ENCODE peak calls at places on chromosomes 12 and 14, in seven cellular contexts. I, Q, L, P, D, A and Y are unnamed samples.

GRCh38 chr12:108004368-108004767 is 124.7 kb upstream of the WSCD2 start:
- DNase-seq in L (peak), P (no peak), D (no peak), Q (no peak), A (no peak), I (no peak), Y (no peak)

GRCh38 chr14:22572562-22573058 is 16.4 kb downstream of the DAD1 start:
- DNase-seq in P (no peak), L (no peak), I (no peak), A (peak), D (no peak), Q (no peak), Y (no peak)

GRCh38 chr14:36625014-36625413 is 36.6 kb upstream of the PAX9 start:
- DNase-seq in P (no peak), I (no peak), L (no peak), Q (no peak), A (no peak), D (no peak), Y (no peak)

GRCh38 chr12:87809916-87810315 is 219.3 kb downstream of the C12orf50 start:
- DNase-seq in I (no peak), A (no peak), Q (no peak), P (no peak), D (no peak), L (no peak), Y (no peak)

GRCh38 chr14:73245401-73246325 is 8.4 kb downstream of the PAPLN start:
- DNase-seq in I (peak), L (peak), Q (peak), A (no peak), P (no peak), D (no peak), Y (peak)

GRCh38 chr12:11510671-11511070 is 115.3 kb upstream of the PRB2 start:
- DNase-seq in D (no peak), P (no peak), A (no peak), Q (no peak), L (no peak), I (no peak), Y (no peak)

GRCh38 chr14:54975856-54976255 is 51.0 kb downstream of the WDHD1 start:
- DNase-seq in I (no peak), A (no peak), P (no peak), Q (no peak), L (no peak), D (no peak), Y (no peak)

GRCh38 chr12:81359736-81360135 is 281.9 kb downstream of the ACSS3 start:
- DNase-seq in D (no peak), A (no peak), I (no peak), Q (no peak), P (no peak), L (no peak), Y (no peak)

GRCh38 chr12:123499332-123499731 is 34.2 kb downstream of the RILPL1 start:
- DNase-seq in I (no peak), Q (no peak), D (no peak), P (no peak), A (no peak), L (no peak), Y (no peak)

GRCh38 chr12:93722757-93723567 is 45.8 kb downstream of the CRADD start:
- DNase-seq in L (no peak), Q (no peak), A (no peak), I (no peak), D (no peak), P (no peak), Y (no peak)

GRCh38 chr12:79155703-79156102 is 291.1 kb downstream of the SYT1 start:
- DNase-seq in A (no peak), L (no peak), Q (no peak), I (no peak), P (no peak), D (no peak), Y (no peak)

GRCh38 chr12:15763336-15763735 is 25.9 kb downstream of the EPS8 start:
- DNase-seq in D (no peak), P (no peak), Q (no peak), I (no peak), A (no peak), L (no peak), Y (no peak)

GRCh38 chr12:4443616-4444015 is 2.0 kb downstream of the FGF6 start:
- DNase-seq in P (no peak), Q (no peak), A (no peak), D (no peak), I (no peak), L (no peak), Y (no peak)

GRCh38 chr12:63068857-63069442 is 82.1 kb downstream of the AVPR1A start:
- DNase-seq in L (peak), Q (no peak), I (peak), D (no peak), P (no peak), A (peak), Y (no peak)

GRCh38 chr12:28777603-28778365 is 371.3 kb upstream of the FAR2 start:
- DNase-seq in I (no peak), A (no peak), P (no peak), D (no peak), L (no peak), Q (no peak), Y (no peak)

GRCh38 chr12:43882578-43883178 is 46.8 kb downstream of the TMEM117 start:
- DNase-seq in I (peak), P (no peak), Q (no peak), D (peak), L (peak), A (peak), Y (peak)

GRCh38 chr12:93944196-93944595 is 204.2 kb upstream of the PLXNC1 start:
- DNase-seq in P (no peak), I (no peak), A (no peak), L (no peak), Q (no peak), D (no peak), Y (no peak)

GRCh38 chr12:45789025-45789424 is 59.5 kb downstream of the ARID2 start:
- DNase-seq in D (no peak), Q (no peak), P (no peak), L (no peak), A (no peak), I (peak), Y (no peak)

GRCh38 chr14:75715926-75716780 is 55.1 kb downstream of the TTLL5 start:
- DNase-seq in I (no peak), L (no peak), A (no peak), Q (no peak), P (no peak), D (no peak), Y (no peak)

GRCh38 chr12:1911598-1912575 is 6.6 kb downstream of the CACNA2D4 start:
- DNase-seq in I (peak), A (no peak), L (no peak), D (no peak), Q (no peak), P (no peak), Y (no peak)

GRCh38 chr12:131093971-131094830 is 140.5 kb downstream of the ADGRD1 start:
- DNase-seq in D (no peak), P (no peak), A (no peak), L (no peak), Q (no peak), I (no peak), Y (no peak)

GRCh38 chr12:117071009-117071408 is 28.2 kb downstream of the TESC start:
- DNase-seq in P (no peak), L (no peak), I (no peak), Q (no peak), A (no peak), D (no peak), Y (no peak)

GRCh38 chr12:117073611-117074010 is 25.6 kb downstream of the TESC start:
- DNase-seq in D (no peak), A (no peak), L (no peak), I (no peak), P (no peak), Q (no peak), Y (no peak)

GRCh38 chr12:117069926-117070900 is 29.0 kb downstream of the TESC start:
- DNase-seq in A (no peak), L (no peak), I (no peak), Q (no peak), P (no peak), D (no peak), Y (no peak)

GRCh38 chr12:117072736-117073475 is 26.3 kb downstream of the TESC start:
- DNase-seq in A (no peak), L (no peak), D (no peak), Q (no peak), I (no peak), P (no peak), Y (no peak)

GRCh38 chr12:117072106-117072505 is 27.1 kb downstream of the TESC start:
- DNase-seq in P (no peak), I (no peak), A (no peak), L (no peak), Q (no peak), D (no peak), Y (no peak)
- TF ChIP-seq TAF1 in P (no peak), I (no peak), A (no peak), L (no peak), Q (no peak), D (no peak), Y (no peak)

GRCh38 chr12:52689936-52690335 is 9.7 kb upstream of the KRT1 start:
- DNase-seq in I (no peak), A (no peak), L (no peak), Q (no peak), P (no peak), D (no peak), Y (no peak)

GRCh38 chr12:52690351-52691075 is 10.3 kb upstream of the KRT1 start:
- DNase-seq in Q (no peak), L (no peak), D (no peak), A (no peak), P (no peak), I (no peak), Y (no peak)

GRCh38 chr12:52692253-52692652 is 11.1 kb downstream of the KRT77 start:
- DNase-seq in Q (no peak), A (peak), D (no peak), L (peak), I (peak), P (no peak), Y (no peak)

GRCh38 chr12:52691765-52692150 is 11.6 kb upstream of the KRT1 start:
- DNase-seq in I (peak), A (no peak), Q (no peak), P (no peak), L (no peak), D (no peak), Y (no peak)

DNA sequence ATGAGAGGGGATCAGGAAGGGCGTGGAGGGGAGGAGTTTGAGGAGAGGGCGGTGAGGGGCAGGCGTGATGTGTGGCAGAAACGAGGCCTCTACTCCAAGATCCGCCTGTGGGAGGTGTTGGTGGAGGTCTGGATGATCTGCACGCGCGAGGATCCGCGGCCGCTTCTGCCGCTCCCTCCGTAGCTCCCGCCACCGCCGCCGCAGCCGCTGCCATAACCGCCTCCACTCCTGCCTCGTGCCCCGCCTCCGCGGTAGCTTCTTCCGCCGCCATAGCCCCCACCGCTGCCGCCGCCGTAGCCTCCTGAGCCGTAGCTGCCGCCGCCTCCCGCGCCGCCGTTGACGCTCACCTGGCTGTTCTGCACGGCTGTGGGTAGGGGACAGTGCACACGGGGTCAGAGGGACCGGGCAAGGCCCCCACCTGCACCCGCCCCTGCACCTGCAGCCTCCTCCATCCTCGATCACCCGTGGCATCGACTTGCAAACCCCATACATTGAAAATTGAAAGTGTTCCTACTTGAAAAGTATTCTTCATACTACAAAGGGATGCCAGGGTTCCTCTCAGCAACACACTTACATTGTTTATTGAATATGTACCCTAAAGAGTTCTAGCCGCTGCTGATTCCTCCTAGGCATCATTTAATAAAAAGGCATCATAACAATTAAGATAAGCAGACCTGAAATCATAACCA is 11.0 kb upstream of the KRT1 start:
- DNase-seq in I (peak), A (no peak), P (no peak), L (no peak), D (no peak), Q (no peak), Y (no peak)
- TF ChIP-seq TAF1 in I (no peak), A (no peak), P (no peak), L (no peak), D (no peak), Q (no peak), Y (no peak)

GRCh38 chr14:104746951-104747481 is 5.9 kb upstream of the SIVA1 start:
- DNase-seq in Q (no peak), A (no peak), I (no peak), P (no peak), D (no peak), L (no peak), Y (no peak)
- TF ChIP-seq TAF1 in Q (no peak), A (no peak), I (no peak), P (no peak), D (no peak), L (no peak), Y (no peak)

GRCh38 chr12:109714141-109714912 is 702 bp downstream of the FAM222A start:
- DNase-seq in Q (peak), D (no peak), A (peak), P (no peak), L (peak), I (peak), Y (peak)
- TF ChIP-seq TAF1 in Q (no peak), D (no peak), A (no peak), P (no peak), L (no peak), I (no peak), Y (no peak)

DNA sequence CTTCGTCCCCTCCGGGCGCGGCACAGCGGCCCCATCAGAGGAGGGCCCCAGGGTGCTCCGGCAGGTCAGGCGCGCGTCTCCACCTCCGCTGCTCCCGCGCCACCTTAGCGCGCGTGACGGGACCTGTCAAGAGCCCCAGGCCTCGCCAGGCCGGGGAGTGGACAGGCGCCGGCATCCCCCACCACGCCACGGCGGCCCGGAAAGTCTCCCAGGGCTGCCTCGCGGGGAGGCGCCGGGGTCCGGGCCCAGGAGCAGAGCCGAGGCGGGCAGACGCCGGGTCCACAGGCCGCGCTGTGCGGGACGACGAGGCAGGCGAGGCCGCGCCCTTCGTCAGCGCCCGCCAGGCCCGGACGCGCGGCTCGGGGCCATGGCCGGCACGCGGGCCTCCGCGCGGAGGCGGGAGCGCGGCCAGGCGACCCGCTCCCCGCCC is 549 bp downstream of the DICER1 start:
- DNase-seq in A (peak), L (peak), D (no peak), Q (peak), I (no peak), P (no peak), Y (no peak)
- TF ChIP-seq TAF1 in A (no peak), L (no peak), D (peak), Q (no peak), I (no peak), P (no peak), Y (no peak)

GRCh38 chr12:119992129-119992705 is 3.2 kb downstream of the BICDL1 start:
- DNase-seq in A (no peak), Q (no peak), I (no peak), P (no peak), D (no peak), L (no peak), Y (no peak)
- TF ChIP-seq TAF1 in A (no peak), Q (no peak), I (no peak), P (no peak), D (no peak), L (no peak), Y (no peak)

GRCh38 chr12:75539889-75540288 is 28.5 kb upstream of the KRR1 start:
- DNase-seq in A (no peak), Q (no peak), I (no peak), D (no peak), L (no peak), P (no peak), Y (no peak)

GRCh38 chr12:75543529-75543928 is 32.1 kb upstream of the KRR1 start:
- DNase-seq in I (no peak), D (no peak), P (no peak), Q (no peak), A (no peak), L (no peak), Y (no peak)

GRCh38 chr12:75548879-75549278 is 37.5 kb upstream of the KRR1 start:
- DNase-seq in L (no peak), A (no peak), D (no peak), I (no peak), P (no peak), Q (no peak), Y (no peak)

GRCh38 chr12:75545636-75546035 is 34.2 kb upstream of the KRR1 start:
- DNase-seq in I (no peak), Q (no peak), P (no peak), D (no peak), L (no peak), A (no peak), Y (no peak)

DNA sequence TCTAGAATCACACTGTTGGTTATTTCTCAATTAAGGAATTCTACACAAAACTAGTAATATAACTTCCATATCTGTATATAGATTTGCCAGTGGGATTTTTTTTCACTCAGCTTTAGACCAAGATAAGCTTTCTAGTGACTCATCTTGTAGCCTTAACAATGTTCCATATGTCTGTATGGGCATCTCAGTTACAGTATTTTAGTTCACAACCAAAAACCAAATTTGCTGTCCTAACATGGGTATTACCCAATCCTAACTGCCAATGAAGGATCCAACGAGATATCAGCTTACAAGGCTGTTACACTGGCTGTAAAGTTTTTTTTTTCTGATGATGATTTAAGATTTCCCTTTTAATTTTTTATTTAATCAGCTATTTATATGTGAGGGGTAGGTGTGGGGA is 31.5 kb upstream of the KRR1 start:
- DNase-seq in P (no peak), A (no peak), I (no peak), Q (no peak), L (no peak), D (no peak), Y (no peak)
- TF ChIP-seq TAF1 in P (no peak), A (no peak), I (no peak), Q (no peak), L (no peak), D (no peak), Y (no peak)

DNA sequence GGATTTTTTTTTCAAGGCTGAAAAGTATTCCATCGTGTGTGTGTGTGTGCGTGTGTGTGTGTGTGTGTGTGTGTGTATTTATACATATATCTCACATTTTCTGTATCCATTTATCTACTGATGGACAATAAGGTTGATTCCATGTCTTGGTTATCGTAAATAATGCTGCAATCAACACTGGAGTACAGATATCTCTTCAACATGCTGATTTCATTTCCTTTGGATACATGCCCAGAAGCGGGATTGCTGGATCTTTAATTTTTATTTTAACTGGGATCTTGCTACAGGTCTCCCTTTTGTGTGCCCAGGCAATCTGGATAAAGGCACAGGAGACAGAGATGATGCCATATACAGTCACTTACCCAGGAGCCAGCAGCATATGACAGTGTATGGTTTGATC is 338.1 kb downstream of the SOX5 start:
- DNase-seq in Q (no peak), A (no peak), I (peak), L (peak), P (no peak), D (no peak), Y (no peak)
- TF ChIP-seq TAF1 in Q (no peak), A (no peak), I (no peak), L (no peak), P (no peak), D (no peak), Y (no peak)

GRCh38 chr14:101628975-101629374 is 67.7 kb downstream of the DIO3 start:
- DNase-seq in D (no peak), Q (no peak), I (peak), A (no peak), L (no peak), P (no peak), Y (no peak)

GRCh38 chr14:101627913-101628257 is 66.6 kb downstream of the DIO3 start:
- DNase-seq in A (no peak), D (no peak), P (no peak), L (no peak), Q (no peak), I (peak), Y (no peak)

GRCh38 chr14:101626331-101626730 is 65.0 kb downstream of the DIO3 start:
- DNase-seq in A (no peak), D (no peak), Q (no peak), L (no peak), P (no peak), I (no peak), Y (no peak)

GRCh38 chr14:101630056-101630960 is 69.0 kb downstream of the DIO3 start:
- DNase-seq in D (no peak), Q (no peak), I (peak), L (no peak), P (no peak), A (no peak), Y (no peak)

GRCh38 chr14:101628471-101628966 is 67.2 kb downstream of the DIO3 start:
- DNase-seq in L (peak), P (peak), Q (peak), I (peak), D (no peak), A (peak), Y (peak)
- TF ChIP-seq TAF1 in L (no peak), P (no peak), Q (no peak), I (no peak), D (no peak), A (no peak), Y (no peak)